ENCODE peak calls at places on chromosomes 6 and 20, in four cellular contexts. One of them, this sample, is unnamed.

GRCh38 chr20:36591854-36592641 is 13.5 kb upstream of the RAB5IF start:
- DNase-seq in activated B cell treated with CpG ODN at 0.5 μM for 24 hours: no peak
- DNase-seq in EL: peak
- DNase-seq in SW480: peak
- DNase-seq in this sample: no peak

GRCh38 chr6:66032626-66033025 is 325.6 kb upstream of the EYS start:
- DNase-seq in activated B cell treated with CpG ODN at 0.5 μM for 24 hours: no peak
- DNase-seq in SW480: no peak
- DNase-seq in EL: no peak
- DNase-seq in this sample: no peak

GRCh38 chr20:5660346-5660745 is 89.9 kb upstream of the SHLD1 start:
- DNase-seq in activated B cell treated with CpG ODN at 0.5 μM for 24 hours: no peak
- DNase-seq in SW480: no peak
- DNase-seq in EL: no peak
- DNase-seq in this sample: no peak

GRCh38 chr6:37007340-37008043 is 2.0 kb downstream of the FGD2 start:
- DNase-seq in SW480: no peak
- DNase-seq in EL: no peak
- DNase-seq in activated B cell treated with CpG ODN at 0.5 μM for 24 hours: peak
- DNase-seq in this sample: peak

GRCh38 chr6:136693090-136693489 is 99.2 kb downstream of the MAP3K5 start:
- DNase-seq in SW480: no peak
- DNase-seq in activated B cell treated with CpG ODN at 0.5 μM for 24 hours: no peak
- DNase-seq in EL: no peak
- DNase-seq in this sample: no peak

GRCh38 chr6:27757307-27757706 is 154.9 kb downstream of the OR2B2 start:
- DNase-seq in EL: no peak
- DNase-seq in SW480: peak
- DNase-seq in activated B cell treated with CpG ODN at 0.5 μM for 24 hours: peak
- DNase-seq in this sample: no peak

GRCh38 chr20:48686238-48687096 is 141.3 kb downstream of the PREX1 start:
- DNase-seq in EL: peak
- DNase-seq in activated B cell treated with CpG ODN at 0.5 μM for 24 hours: no peak
- DNase-seq in SW480: no peak
- DNase-seq in this sample: no peak

GRCh38 chr6:54074109-54074508 is 37.1 kb upstream of the MLIP start:
- DNase-seq in EL: no peak
- DNase-seq in activated B cell treated with CpG ODN at 0.5 μM for 24 hours: no peak
- DNase-seq in SW480: no peak
- DNase-seq in this sample: no peak

GRCh38 chr6:169188051-169188863 is 65.4 kb downstream of the THBS2 start:
- DNase-seq in activated B cell treated with CpG ODN at 0.5 μM for 24 hours: no peak
- DNase-seq in SW480: no peak
- DNase-seq in EL: peak
- DNase-seq in this sample: no peak

GRCh38 chr20:24580006-24580405 is 110.6 kb downstream of the SYNDIG1 start:
- DNase-seq in SW480: no peak
- DNase-seq in activated B cell treated with CpG ODN at 0.5 μM for 24 hours: no peak
- DNase-seq in EL: no peak
- DNase-seq in this sample: no peak

GRCh38 chr6:15553031-15553430 is 109.8 kb downstream of the DTNBP1 start:
- DNase-seq in activated B cell treated with CpG ODN at 0.5 μM for 24 hours: no peak
- DNase-seq in SW480: no peak
- DNase-seq in EL: no peak
- DNase-seq in this sample: no peak

GRCh38 chr6:31091680-31092079 is 20.7 kb downstream of the C6orf15 start:
- DNase-seq in SW480: no peak
- DNase-seq in activated B cell treated with CpG ODN at 0.5 μM for 24 hours: no peak
- DNase-seq in EL: no peak
- DNase-seq in this sample: no peak

GRCh38 chr6:161922631-161923119 is 648.8 kb upstream of the AGPAT4 start:
- DNase-seq in EL: peak
- DNase-seq in SW480: peak
- DNase-seq in activated B cell treated with CpG ODN at 0.5 μM for 24 hours: no peak
- DNase-seq in this sample: no peak

GRCh38 chr6:157656437-157657005 is 166.5 kb upstream of the SNX9 start:
- DNase-seq in SW480: no peak
- DNase-seq in EL: peak
- DNase-seq in activated B cell treated with CpG ODN at 0.5 μM for 24 hours: no peak
- DNase-seq in this sample: no peak

GRCh38 chr20:2874456-2874855 is 1.2 kb downstream of the PTPRA start:
- DNase-seq in SW480: no peak
- DNase-seq in EL: peak
- DNase-seq in activated B cell treated with CpG ODN at 0.5 μM for 24 hours: no peak
- DNase-seq in this sample: no peak

GRCh38 chr20:63709149-63709527 is 1.3 kb downstream of the ZGPAT start:
- DNase-seq in activated B cell treated with CpG ODN at 0.5 μM for 24 hours: no peak
- DNase-seq in SW480: no peak
- DNase-seq in EL: no peak
- DNase-seq in this sample: no peak

GRCh38 chr6:132499757-132500156 is 13.2 kb downstream of the STX7 start:
- DNase-seq in SW480: no peak
- DNase-seq in activated B cell treated with CpG ODN at 0.5 μM for 24 hours: no peak
- DNase-seq in EL: no peak
- DNase-seq in this sample: no peak

GRCh38 chr6:138082232-138082631 is 25.0 kb downstream of the PERP start:
- DNase-seq in SW480: no peak
- DNase-seq in EL: no peak
- DNase-seq in activated B cell treated with CpG ODN at 0.5 μM for 24 hours: no peak
- DNase-seq in this sample: no peak

GRCh38 chr6:166542580-166542912 is 43.9 kb downstream of the RAMACL start:
- DNase-seq in SW480: peak
- DNase-seq in EL: no peak
- DNase-seq in activated B cell treated with CpG ODN at 0.5 μM for 24 hours: no peak
- DNase-seq in this sample: no peak

GRCh38 chr6:90151827-90152449 is 144.7 kb downstream of the BACH2 start:
- DNase-seq in SW480: no peak
- DNase-seq in EL: no peak
- DNase-seq in activated B cell treated with CpG ODN at 0.5 μM for 24 hours: no peak
- DNase-seq in this sample: no peak

GRCh38 chr20:33373735-33374605 is 27.3 kb downstream of the CDK5RAP1 start:
- DNase-seq in activated B cell treated with CpG ODN at 0.5 μM for 24 hours: no peak
- DNase-seq in EL: peak
- DNase-seq in SW480: peak
- DNase-seq in this sample: no peak

GRCh38 chr6:26025894-26026832 is 61.1 kb upstream of the HFE start:
- DNase-seq in activated B cell treated with CpG ODN at 0.5 μM for 24 hours: peak
- DNase-seq in SW480: peak
- DNase-seq in EL: peak
- DNase-seq in this sample: no peak

GRCh38 chr20:8646026-8646425 is 422.9 kb upstream of the PLCB4 start:
- DNase-seq in SW480: no peak
- DNase-seq in activated B cell treated with CpG ODN at 0.5 μM for 24 hours: no peak
- DNase-seq in EL: peak
- DNase-seq in this sample: no peak

GRCh38 chr20:63357921-63358905 is 2.9 kb downstream of the CHRNA4 start:
- DNase-seq in activated B cell treated with CpG ODN at 0.5 μM for 24 hours: no peak
- DNase-seq in EL: no peak
- DNase-seq in SW480: no peak
- DNase-seq in this sample: no peak

GRCh38 chr20:46214831-46215488 is 93.3 kb downstream of the CDH22 start:
- DNase-seq in EL: peak
- DNase-seq in SW480: peak
- DNase-seq in activated B cell treated with CpG ODN at 0.5 μM for 24 hours: no peak
- DNase-seq in this sample: no peak

GRCh38 chr6:42451595-42452170 is at the start of gene TRERF1:
- DNase-seq in SW480: peak
- DNase-seq in activated B cell treated with CpG ODN at 0.5 μM for 24 hours: peak
- DNase-seq in EL: peak
- DNase-seq in this sample: peak

GRCh38 chr20:36097751-36098151 is 56.8 kb upstream of the EPB41L1 start:
- DNase-seq in activated B cell treated with CpG ODN at 0.5 μM for 24 hours: no peak
- DNase-seq in SW480: no peak
- DNase-seq in EL: no peak
- DNase-seq in this sample: no peak

This sample was measured in GM12892.